ENCODE peak calls at places on chromosomes 4 and X, in five cellular contexts. One of them, this sample, is unnamed.

GRCh38 chr4:41305486-41305885 is 48.8 kb downstream of the UCHL1 start:
- DNase-seq in HepG2: no peak
- DNase-seq in H1: no peak
- DNase-seq in GM23338: no peak
- DNase-seq in K562: no peak
- DNase-seq in this sample: no peak

GRCh38 chrX:2967998-2968909 is 38.1 kb upstream of the ARSH start:
- DNase-seq in HepG2: no peak
- DNase-seq in H1: no peak
- DNase-seq in GM23338: peak
- DNase-seq in K562: no peak
- DNase-seq in this sample: no peak

GRCh38 chr4:142265536-142265935 is 580.6 kb downstream of the INPP4B start:
- DNase-seq in HepG2: no peak
- DNase-seq in H1: no peak
- DNase-seq in GM23338: no peak
- DNase-seq in K562: no peak
- DNase-seq in this sample: no peak

GRCh38 chrX:57227691-57228090 is 58.8 kb upstream of the FAAH2 start:
- DNase-seq in HepG2: no peak
- DNase-seq in H1: no peak
- DNase-seq in GM23338: peak
- DNase-seq in K562: no peak
- DNase-seq in this sample: no peak

GRCh38 chr4:41949531-41949930 is 14.3 kb downstream of the TMEM33 start:
- DNase-seq in HepG2: no peak
- DNase-seq in H1: no peak
- DNase-seq in GM23338: no peak
- DNase-seq in K562: no peak
- DNase-seq in this sample: no peak

GRCh38 chr4:17515724-17516407 is 901 bp downstream of the CLRN2 start:
- DNase-seq in HepG2: peak
- DNase-seq in H1: no peak
- DNase-seq in GM23338: no peak
- DNase-seq in K562: no peak
- DNase-seq in this sample: no peak

GRCh38 chr4:692771-693554 is 4.0 kb upstream of the SLC49A3 start:
- DNase-seq in HepG2: peak
- DNase-seq in H1: no peak
- DNase-seq in GM23338: no peak
- DNase-seq in K562: no peak
- DNase-seq in this sample: no peak

GRCh38 chr4:139300431-139301142 is 718 bp upstream of the NAA15 start:
- DNase-seq in HepG2: no peak
- DNase-seq in H1: no peak
- DNase-seq in GM23338: peak
- DNase-seq in K562: no peak
- DNase-seq in this sample: peak

GRCh38 chr4:173013232-173013932 is 155.2 kb upstream of the GALNT7 start:
- DNase-seq in HepG2: peak
- DNase-seq in H1: peak
- DNase-seq in GM23338: peak
- DNase-seq in K562: peak
- DNase-seq in this sample: peak

GRCh38 chr4:6043843-6044242 is 25.6 kb upstream of the C4orf50 start:
- DNase-seq in HepG2: no peak
- DNase-seq in H1: no peak
- DNase-seq in GM23338: no peak
- DNase-seq in K562: no peak
- DNase-seq in this sample: no peak

GRCh38 chrX:65017464-65017863 is 41.2 kb upstream of the ZC4H2 start:
- DNase-seq in HepG2: no peak
- DNase-seq in H1: no peak
- DNase-seq in GM23338: no peak
- DNase-seq in K562: no peak
- DNase-seq in this sample: no peak

GRCh38 chr4:138773321-138773720 is 242.3 kb upstream of the NOCT start:
- DNase-seq in HepG2: no peak
- DNase-seq in H1: no peak
- DNase-seq in GM23338: no peak
- DNase-seq in K562: peak
- DNase-seq in this sample: no peak

GRCh38 chrX:104205548-104205947 is 39.3 kb downstream of the FAM199X start:
- DNase-seq in HepG2: no peak
- DNase-seq in H1: no peak
- DNase-seq in GM23338: no peak
- DNase-seq in K562: no peak
- DNase-seq in this sample: no peak

GRCh38 chrX:39857780-39858179 is 240.0 kb downstream of the BCOR start:
- DNase-seq in HepG2: no peak
- DNase-seq in H1: no peak
- DNase-seq in GM23338: no peak
- DNase-seq in K562: peak
- DNase-seq in this sample: no peak

GRCh38 chr4:158282252-158282651 is 72.0 kb downstream of the TMEM144 start:
- DNase-seq in HepG2: no peak
- DNase-seq in H1: no peak
- DNase-seq in GM23338: no peak
- DNase-seq in K562: no peak
- DNase-seq in this sample: no peak

GRCh38 chrX:111360839-111361238 is 51.2 kb downstream of the DCX start:
- DNase-seq in HepG2: no peak
- DNase-seq in H1: no peak
- DNase-seq in GM23338: peak
- DNase-seq in K562: no peak
- DNase-seq in this sample: no peak

GRCh38 chr4:117898496-117898895 is 135.8 kb upstream of the NDST3 start:
- DNase-seq in HepG2: no peak
- DNase-seq in H1: no peak
- DNase-seq in GM23338: no peak
- DNase-seq in K562: no peak
- DNase-seq in this sample: no peak

GRCh38 chr4:39256436-39256835 is 74.1 kb downstream of the WDR19 start:
- DNase-seq in HepG2: no peak
- DNase-seq in H1: no peak
- DNase-seq in GM23338: no peak
- DNase-seq in K562: no peak
- DNase-seq in this sample: no peak

GRCh38 chr4:140764785-140765392 is 8.7 kb upstream of the TBC1D9 start:
- DNase-seq in HepG2: no peak
- DNase-seq in H1: no peak
- DNase-seq in GM23338: peak
- DNase-seq in K562: no peak
- DNase-seq in this sample: no peak

GRCh38 chrX:153746359-153746758 is 17.7 kb upstream of the PLXNB3 start:
- DNase-seq in HepG2: no peak
- DNase-seq in H1: no peak
- DNase-seq in GM23338: no peak
- DNase-seq in K562: no peak
- DNase-seq in this sample: no peak

GRCh38 chrX:97398030-97398551 is 514.4 kb downstream of the RPA4 start:
- DNase-seq in HepG2: no peak
- DNase-seq in H1: no peak
- DNase-seq in GM23338: no peak
- DNase-seq in K562: no peak
- DNase-seq in this sample: peak

GRCh38 chrX:97797076-97797475 is 913.4 kb downstream of the RPA4 start:
- DNase-seq in HepG2: no peak
- DNase-seq in H1: no peak
- DNase-seq in GM23338: no peak
- DNase-seq in K562: no peak
- DNase-seq in this sample: no peak

GRCh38 chr4:7774301-7775019 is 165.2 kb downstream of the AFAP1 start:
- DNase-seq in HepG2: no peak
- DNase-seq in H1: no peak
- DNase-seq in GM23338: no peak
- DNase-seq in K562: no peak
- DNase-seq in this sample: no peak

GRCh38 chr4:48557478-48557877 is 67.4 kb downstream of the ZAR1 start:
- DNase-seq in HepG2: no peak
- DNase-seq in H1: no peak
- DNase-seq in GM23338: peak
- DNase-seq in K562: peak
- DNase-seq in this sample: no peak

GRCh38 chrX:74931214-74931613 is 6.0 kb upstream of the NEXMIF start:
- DNase-seq in HepG2: no peak
- DNase-seq in H1: no peak
- DNase-seq in GM23338: peak
- DNase-seq in K562: no peak
- DNase-seq in this sample: no peak

GRCh38 chrX:120306640-120307039 is 4.6 kb downstream of the TMEM255A start:
- DNase-seq in HepG2: no peak
- DNase-seq in H1: no peak
- DNase-seq in GM23338: no peak
- DNase-seq in K562: no peak
- DNase-seq in this sample: no peak

GRCh38 chr4:89226665-89227572 is 80.7 kb downstream of the GPRIN3 start:
- DNase-seq in HepG2: peak
- DNase-seq in H1: peak
- DNase-seq in GM23338: peak
- DNase-seq in K562: peak
- DNase-seq in this sample: peak

GRCh38 chrX:134631404-134632346 is 26.6 kb downstream of the PLAC1 start:
- DNase-seq in HepG2: no peak
- DNase-seq in H1: no peak
- DNase-seq in GM23338: no peak
- DNase-seq in K562: no peak
- DNase-seq in this sample: no peak

GRCh38 chr4:3473943-3474335 is 10.8 kb downstream of the DOK7 start:
- DNase-seq in HepG2: no peak
- DNase-seq in H1: no peak
- DNase-seq in GM23338: no peak
- DNase-seq in K562: no peak
- DNase-seq in this sample: no peak
- TF ChIP-seq CREB1 in HepG2: no peak
- TF ChIP-seq CREB1 in H1: no peak
- TF ChIP-seq CREB1 in GM23338: no peak
- TF ChIP-seq CREB1 in K562: no peak
- TF ChIP-seq CREB1 in this sample: no peak

GRCh38 chr4:4856071-4857000 is 3.1 kb upstream of the MSX1 start:
- DNase-seq in HepG2: no peak
- DNase-seq in H1: peak
- DNase-seq in GM23338: peak
- DNase-seq in K562: no peak
- DNase-seq in this sample: no peak
- TF ChIP-seq EZH2 in HepG2: no peak
- TF ChIP-seq EZH2 in H1: peak
- TF ChIP-seq EZH2 in GM23338: peak
- TF ChIP-seq EZH2 in K562: no peak
- TF ChIP-seq EZH2 in this sample: peak

GRCh38 chrX:44735498-44735897 is 108.3 kb upstream of the DUSP21 start:
- DNase-seq in HepG2: no peak
- DNase-seq in H1: no peak
- DNase-seq in GM23338: no peak
- DNase-seq in K562: no peak
- DNase-seq in this sample: no peak

GRCh38 chrX:44731160-44731559 is 112.7 kb upstream of the DUSP21 start:
- DNase-seq in HepG2: no peak
- DNase-seq in H1: no peak
- DNase-seq in GM23338: no peak
- DNase-seq in K562: no peak
- DNase-seq in this sample: no peak

DNA sequence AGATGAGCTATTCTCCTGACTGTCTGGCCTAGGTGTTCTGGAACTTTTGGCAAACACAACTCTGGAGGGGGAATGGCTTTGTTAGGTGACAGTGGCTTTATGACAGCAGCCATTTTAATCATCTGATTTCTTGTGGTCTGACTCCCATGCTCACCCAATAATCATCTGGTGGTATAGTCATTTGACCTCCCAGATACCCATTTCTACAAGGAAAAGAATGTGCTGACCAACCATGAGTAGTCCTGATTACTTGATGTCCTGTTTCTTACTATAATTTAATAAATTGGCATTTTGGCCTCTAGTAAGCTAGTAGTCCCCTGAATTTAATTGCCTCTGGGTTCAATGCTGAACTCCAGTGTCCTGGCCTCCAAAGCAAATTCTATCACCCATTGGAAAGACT is 109.9 kb upstream of the DUSP21 start:
- DNase-seq in HepG2: no peak
- DNase-seq in H1: no peak
- DNase-seq in GM23338: no peak
- DNase-seq in K562: no peak
- DNase-seq in this sample: no peak
- TF ChIP-seq CREB1 in HepG2: no peak
- TF ChIP-seq CREB1 in H1: no peak
- TF ChIP-seq CREB1 in GM23338: no peak
- TF ChIP-seq CREB1 in K562: no peak
- TF ChIP-seq CREB1 in this sample: no peak

DNA sequence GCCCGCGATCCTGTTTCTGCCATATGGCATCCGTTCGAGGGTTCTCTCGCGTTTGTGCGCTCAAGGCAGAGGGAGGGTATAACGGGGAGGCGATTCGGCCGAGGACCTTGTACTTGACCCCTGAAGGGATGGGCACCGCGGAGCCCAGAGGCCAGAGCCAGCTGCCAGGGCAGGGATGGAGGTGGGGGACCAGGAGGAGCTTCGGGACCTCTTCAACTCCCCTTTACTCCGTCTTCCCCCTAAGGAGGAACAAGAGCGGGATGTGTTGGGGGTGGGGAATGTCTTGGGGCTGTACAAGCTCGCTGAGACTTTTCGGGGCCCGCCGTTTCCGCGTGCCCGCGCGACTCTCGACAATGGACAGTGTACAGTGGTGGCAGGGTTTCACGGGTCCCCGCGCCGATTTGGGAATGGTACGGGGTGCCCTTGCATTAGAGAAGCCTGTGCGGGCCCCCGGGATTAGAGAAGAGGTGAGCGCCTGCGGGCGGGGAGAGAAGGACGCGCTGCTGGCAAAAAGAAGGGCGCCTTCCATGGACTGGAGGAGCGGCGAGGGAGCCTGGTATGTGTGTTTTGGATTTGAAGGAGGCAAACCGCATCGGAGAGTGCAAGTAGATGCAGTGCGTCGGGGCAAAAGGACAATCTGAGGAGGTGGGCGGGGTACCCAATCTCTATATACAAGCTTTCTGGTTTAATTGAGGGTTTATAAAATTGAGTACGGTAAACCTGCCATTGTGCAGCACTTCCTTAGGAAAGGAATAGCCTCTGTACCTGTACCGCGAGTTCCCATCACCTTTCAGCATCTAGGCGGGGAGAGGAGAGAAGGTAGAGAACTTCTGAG is 841 bp downstream of the UGT8 start:
- DNase-seq in HepG2: no peak
- DNase-seq in H1: peak
- DNase-seq in GM23338: peak
- DNase-seq in K562: no peak
- DNase-seq in this sample: no peak
- TF ChIP-seq EZH2 in HepG2: no peak
- TF ChIP-seq EZH2 in H1: peak
- TF ChIP-seq EZH2 in GM23338: no peak
- TF ChIP-seq EZH2 in K562: no peak
- TF ChIP-seq EZH2 in this sample: no peak

DNA sequence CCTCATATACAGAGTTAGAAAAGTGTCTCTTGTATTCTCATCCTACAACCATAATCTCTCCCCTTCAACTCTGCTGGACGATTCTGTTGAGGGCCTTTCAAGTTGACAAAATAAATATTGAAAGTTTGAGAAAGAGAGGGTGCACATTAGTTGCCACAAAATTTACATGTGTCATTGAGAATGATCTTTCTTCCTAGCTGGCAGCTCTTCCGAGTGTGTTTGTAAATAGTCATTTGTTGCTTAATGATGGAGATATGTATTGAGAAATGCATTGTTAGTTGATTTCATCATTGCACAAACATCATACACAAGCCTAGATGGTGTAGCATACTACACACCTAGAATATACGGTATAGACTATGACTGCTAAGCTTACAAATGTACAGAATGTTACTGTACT is 632.8 kb upstream of the AMOT start:
- DNase-seq in HepG2: no peak
- DNase-seq in H1: no peak
- DNase-seq in GM23338: no peak
- DNase-seq in K562: no peak
- DNase-seq in this sample: no peak
- TF ChIP-seq CREB1 in HepG2: no peak
- TF ChIP-seq CREB1 in H1: no peak
- TF ChIP-seq CREB1 in GM23338: no peak
- TF ChIP-seq CREB1 in K562: no peak
- TF ChIP-seq CREB1 in this sample: no peak

This sample was measured in GM12878.